ENCODE peak calls at places on chromosome 14, in four cellular contexts. One of them, this sample, is unnamed.

GRCh38 chr14:105013150-105013787 is 7.6 kb downstream of the CDCA4 start:
- DNase-seq in epithelial cell of esophagus: no peak
- DNase-seq in brain microvascular endothelial cell: no peak
- DNase-seq in AG09319: no peak
- DNase-seq in this sample: no peak

GRCh38 chr14:85024931-85025330 is 505.0 kb upstream of the FLRT2 start:
- DNase-seq in epithelial cell of esophagus: no peak
- DNase-seq in brain microvascular endothelial cell: no peak
- DNase-seq in AG09319: no peak
- DNase-seq in this sample: no peak

GRCh38 chr14:64074961-64075619 is 219.1 kb downstream of the ESR2 start:
- DNase-seq in epithelial cell of esophagus: peak
- DNase-seq in brain microvascular endothelial cell: no peak
- DNase-seq in AG09319: no peak
- DNase-seq in this sample: no peak

GRCh38 chr14:65042731-65043372 is 56.2 kb downstream of the FNTB start:
- DNase-seq in epithelial cell of esophagus: no peak
- DNase-seq in brain microvascular endothelial cell: no peak
- DNase-seq in AG09319: no peak
- DNase-seq in this sample: no peak

GRCh38 chr14:95204705-95205104 is 47.4 kb upstream of the DICER1 start:
- DNase-seq in epithelial cell of esophagus: no peak
- DNase-seq in brain microvascular endothelial cell: no peak
- DNase-seq in AG09319: no peak
- DNase-seq in this sample: no peak

GRCh38 chr14:20934148-20934762 is 21.0 kb upstream of the RNASE2 start:
- DNase-seq in epithelial cell of esophagus: peak
- DNase-seq in brain microvascular endothelial cell: no peak
- DNase-seq in AG09319: no peak
- DNase-seq in this sample: no peak

GRCh38 chr14:90556050-90556477 is 159.2 kb downstream of the CALM1 start:
- DNase-seq in epithelial cell of esophagus: no peak
- DNase-seq in brain microvascular endothelial cell: no peak
- DNase-seq in AG09319: no peak
- DNase-seq in this sample: no peak

GRCh38 chr14:94100847-94101246 is 9.7 kb upstream of the IFI27 start:
- DNase-seq in epithelial cell of esophagus: peak
- DNase-seq in brain microvascular endothelial cell: peak
- DNase-seq in AG09319: no peak
- DNase-seq in this sample: peak

GRCh38 chr14:65686761-65687160 is 274.2 kb downstream of the FUT8 start:
- DNase-seq in epithelial cell of esophagus: peak
- DNase-seq in brain microvascular endothelial cell: no peak
- DNase-seq in AG09319: no peak
- DNase-seq in this sample: no peak

GRCh38 chr14:100524933-100525243 is 62.3 kb downstream of the BEGAIN start:
- DNase-seq in epithelial cell of esophagus: peak
- DNase-seq in brain microvascular endothelial cell: peak
- DNase-seq in AG09319: no peak
- DNase-seq in this sample: no peak
- TF ChIP-seq CTCF in epithelial cell of esophagus: peak
- TF ChIP-seq CTCF in brain microvascular endothelial cell: peak
- TF ChIP-seq CTCF in AG09319: no peak
- TF ChIP-seq CTCF in this sample: peak

GRCh38 chr14:96583605-96584041 is 81.4 kb downstream of the PAPOLA start:
- DNase-seq in epithelial cell of esophagus: no peak
- DNase-seq in brain microvascular endothelial cell: no peak
- DNase-seq in AG09319: no peak
- DNase-seq in this sample: no peak

GRCh38 chr14:96584907-96585671 is 82.9 kb downstream of the PAPOLA start:
- DNase-seq in epithelial cell of esophagus: no peak
- DNase-seq in brain microvascular endothelial cell: no peak
- DNase-seq in AG09319: no peak
- DNase-seq in this sample: no peak

GRCh38 chr14:96585672-96586013 is 83.5 kb downstream of the PAPOLA start:
- DNase-seq in epithelial cell of esophagus: no peak
- DNase-seq in brain microvascular endothelial cell: no peak
- DNase-seq in AG09319: no peak
- DNase-seq in this sample: no peak

GRCh38 chr14:96582995-96583394 is 80.8 kb downstream of the PAPOLA start:
- DNase-seq in epithelial cell of esophagus: no peak
- DNase-seq in brain microvascular endothelial cell: no peak
- DNase-seq in AG09319: no peak
- DNase-seq in this sample: no peak

GRCh38 chr14:96584199-96584906 is 82.2 kb downstream of the PAPOLA start:
- DNase-seq in epithelial cell of esophagus: peak
- DNase-seq in brain microvascular endothelial cell: no peak
- DNase-seq in AG09319: no peak
- DNase-seq in this sample: no peak
- TF ChIP-seq CTCF in epithelial cell of esophagus: peak
- TF ChIP-seq CTCF in brain microvascular endothelial cell: peak
- TF ChIP-seq CTCF in AG09319: no peak
- TF ChIP-seq CTCF in this sample: no peak

DNA sequence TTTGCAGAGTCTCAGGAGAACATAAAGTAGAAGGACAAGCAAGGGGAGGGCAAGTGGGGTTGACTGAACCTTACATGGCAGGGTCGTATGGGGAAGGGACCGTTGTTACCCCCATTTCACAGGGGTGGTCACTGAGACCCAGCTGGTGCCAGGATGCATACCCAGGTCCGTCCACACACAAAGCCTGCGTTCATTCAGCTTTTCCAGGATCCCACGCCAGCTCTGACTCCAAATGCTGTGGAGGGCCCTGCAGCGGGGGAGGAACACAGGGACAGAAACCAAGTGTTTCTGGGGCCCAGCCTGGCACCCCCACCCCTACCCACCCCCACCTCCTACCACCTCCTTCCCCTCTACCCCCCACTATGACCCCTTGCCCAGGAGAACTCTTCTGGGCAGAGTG is 16.5 kb upstream of the CHGA start:
- DNase-seq in epithelial cell of esophagus: no peak
- DNase-seq in brain microvascular endothelial cell: no peak
- DNase-seq in AG09319: no peak
- DNase-seq in this sample: no peak
- TF ChIP-seq CTCF in epithelial cell of esophagus: no peak
- TF ChIP-seq CTCF in brain microvascular endothelial cell: no peak
- TF ChIP-seq CTCF in AG09319: no peak
- TF ChIP-seq CTCF in this sample: no peak

GRCh38 chr14:82855912-82856381 is 1322.3 kb upstream of the SEL1L start:
- DNase-seq in epithelial cell of esophagus: peak
- DNase-seq in brain microvascular endothelial cell: no peak
- DNase-seq in AG09319: no peak
- DNase-seq in this sample: no peak
- TF ChIP-seq CTCF in epithelial cell of esophagus: peak
- TF ChIP-seq CTCF in brain microvascular endothelial cell: peak
- TF ChIP-seq CTCF in AG09319: peak
- TF ChIP-seq CTCF in this sample: no peak

DNA sequence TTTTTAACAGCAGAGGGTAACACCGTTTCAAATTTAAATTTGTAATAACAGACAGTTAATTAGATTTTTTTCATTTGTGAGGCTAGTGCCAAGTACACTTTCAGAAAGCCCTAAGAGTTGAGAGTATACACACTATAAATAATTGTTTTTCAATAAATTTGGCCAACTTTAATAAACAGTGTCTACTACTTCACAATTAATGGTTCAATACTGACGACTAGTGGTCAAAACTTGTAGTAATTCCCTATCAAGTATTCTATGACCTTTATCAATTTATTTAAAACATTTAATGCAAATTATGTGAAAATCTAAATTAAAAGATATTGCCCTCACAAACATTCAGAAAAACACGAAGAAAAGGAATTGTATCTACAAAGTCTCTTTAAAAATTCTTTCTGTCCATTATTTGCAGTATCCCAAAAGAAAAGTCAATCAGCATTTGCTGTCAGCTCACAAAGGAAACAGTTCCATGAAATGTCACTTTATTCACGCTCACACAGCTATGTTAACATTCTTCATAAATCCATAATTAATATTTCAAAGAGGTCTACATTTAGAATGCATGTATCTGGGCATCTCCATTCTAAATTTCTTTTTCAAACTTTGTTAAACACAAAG is 91.2 kb downstream of the CEP128 start:
- DNase-seq in epithelial cell of esophagus: peak
- DNase-seq in brain microvascular endothelial cell: no peak
- DNase-seq in AG09319: peak
- DNase-seq in this sample: no peak
- TF ChIP-seq CTCF in epithelial cell of esophagus: peak
- TF ChIP-seq CTCF in brain microvascular endothelial cell: peak
- TF ChIP-seq CTCF in AG09319: peak
- TF ChIP-seq CTCF in this sample: peak

DNA sequence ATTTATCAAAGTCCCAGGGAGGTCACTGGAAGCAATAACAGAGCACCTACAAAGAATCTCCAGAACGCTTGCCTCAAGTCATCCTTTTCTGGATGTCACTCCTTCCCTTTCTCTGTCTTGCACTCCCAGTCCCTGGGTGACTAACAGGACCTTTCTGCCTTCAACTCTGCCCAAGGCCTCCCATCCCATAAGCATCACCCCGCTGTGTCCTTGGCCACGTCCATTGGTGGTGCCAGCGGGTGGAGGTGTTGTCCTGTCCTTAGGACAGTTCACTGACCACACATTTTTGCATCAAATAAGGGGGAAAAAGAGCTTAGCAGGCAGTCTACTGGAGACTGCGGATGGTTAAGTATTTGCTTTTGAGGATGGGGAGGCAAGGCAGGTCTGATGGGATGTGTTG is 23.6 kb upstream of the PLEK2 start:
- DNase-seq in epithelial cell of esophagus: no peak
- DNase-seq in brain microvascular endothelial cell: no peak
- DNase-seq in AG09319: no peak
- DNase-seq in this sample: no peak
- TF ChIP-seq CTCF in epithelial cell of esophagus: no peak
- TF ChIP-seq CTCF in brain microvascular endothelial cell: no peak
- TF ChIP-seq CTCF in AG09319: no peak
- TF ChIP-seq CTCF in this sample: no peak

GRCh38 chr14:50335989-50336391 is 23.9 kb downstream of the DMAC2L start:
- DNase-seq in epithelial cell of esophagus: no peak
- DNase-seq in brain microvascular endothelial cell: peak
- DNase-seq in AG09319: no peak
- DNase-seq in this sample: no peak

GRCh38 chr14:50333010-50333409 is 20.9 kb downstream of the DMAC2L start:
- DNase-seq in epithelial cell of esophagus: peak
- DNase-seq in brain microvascular endothelial cell: peak
- DNase-seq in AG09319: no peak
- DNase-seq in this sample: peak

GRCh38 chr14:50334211-50334610 is 22.1 kb downstream of the DMAC2L start:
- DNase-seq in epithelial cell of esophagus: peak
- DNase-seq in brain microvascular endothelial cell: no peak
- DNase-seq in AG09319: no peak
- DNase-seq in this sample: no peak

GRCh38 chr14:50336428-50336827 is 24.3 kb downstream of the DMAC2L start:
- DNase-seq in epithelial cell of esophagus: no peak
- DNase-seq in brain microvascular endothelial cell: no peak
- DNase-seq in AG09319: no peak
- DNase-seq in this sample: no peak

GRCh38 chr14:50335389-50335788 is 23.3 kb downstream of the DMAC2L start:
- DNase-seq in epithelial cell of esophagus: peak
- DNase-seq in brain microvascular endothelial cell: peak
- DNase-seq in AG09319: no peak
- DNase-seq in this sample: no peak
- TF ChIP-seq CTCF in epithelial cell of esophagus: no peak
- TF ChIP-seq CTCF in brain microvascular endothelial cell: peak
- TF ChIP-seq CTCF in AG09319: no peak
- TF ChIP-seq CTCF in this sample: no peak

DNA sequence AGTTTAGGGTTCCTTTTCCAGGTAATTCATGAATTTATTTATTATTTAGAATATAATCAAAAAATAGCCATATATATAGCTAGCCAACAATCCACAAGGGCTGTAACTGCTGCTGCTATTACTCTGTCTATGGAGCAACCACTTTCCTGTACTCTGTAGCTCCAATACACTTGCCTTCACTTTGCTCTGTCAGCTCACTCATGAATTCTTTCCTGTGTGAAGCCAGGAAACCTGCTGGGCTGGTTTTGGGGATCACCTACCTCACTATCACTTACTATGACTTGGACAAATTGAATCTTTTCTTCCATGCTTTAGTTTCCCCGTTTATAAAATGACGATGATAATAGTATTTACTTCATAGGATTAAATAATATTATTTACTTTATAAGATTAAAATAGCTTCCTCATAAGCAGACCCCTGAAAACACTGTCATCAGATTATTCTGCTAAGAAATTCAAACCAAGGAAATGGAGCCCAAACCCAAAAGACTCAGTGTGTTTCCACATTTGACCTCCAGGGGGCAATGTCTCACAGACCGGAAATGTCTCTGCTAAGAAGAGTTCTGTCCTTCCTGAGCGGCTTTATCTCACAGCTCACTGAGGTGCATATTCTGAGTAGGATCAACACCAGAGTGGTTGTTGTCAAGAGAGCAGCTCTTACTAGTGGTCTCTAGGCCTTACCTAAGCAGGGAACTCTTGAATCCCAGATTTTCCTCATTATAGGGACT is 457.1 kb downstream of the DAD1 start:
- DNase-seq in epithelial cell of esophagus: peak
- DNase-seq in brain microvascular endothelial cell: peak
- DNase-seq in AG09319: no peak
- DNase-seq in this sample: no peak
- TF ChIP-seq CTCF in epithelial cell of esophagus: peak
- TF ChIP-seq CTCF in brain microvascular endothelial cell: peak
- TF ChIP-seq CTCF in AG09319: peak
- TF ChIP-seq CTCF in this sample: peak

This sample was measured in AG04449.